ENCODE peak calls at places on chromosomes 1 and 21, in six cellular contexts. T is bronchial epithelial cell, J is sigmoid colon, H is WTC11, Z is CD14-positive monocyte, A is uterus. V is an unnamed sample.

GRCh38 chr1:107326823-107327445 is 186.1 kb downstream of the NTNG1 start:
- DNase-seq in A (no peak), H (no peak), Z (no peak), T (peak), J (no peak), V (no peak)

GRCh38 chr1:117857434-117857833 is 72.0 kb downstream of the GDAP2 start:
- DNase-seq in Z (no peak), H (no peak), A (no peak), T (peak), J (no peak), V (no peak)

GRCh38 chr1:11062965-11063401 is 3.2 kb upstream of the SRM start:
- DNase-seq in H (no peak), T (no peak), A (no peak), J (peak), Z (no peak), V (peak)

GRCh38 chr1:211830055-211830329 is 571 bp downstream of the LPGAT1 start:
- DNase-seq in J (no peak), A (no peak), H (no peak), Z (no peak), T (no peak), V (no peak)

GRCh38 chr1:228089520-228090380 is 7.2 kb downstream of the ARF1 start:
- DNase-seq in T (no peak), A (no peak), Z (no peak), H (no peak), J (peak), V (no peak)

GRCh38 chr1:149995927-149996326 is 14.6 kb downstream of the OTUD7B start:
- DNase-seq in H (no peak), T (peak), A (no peak), Z (no peak), J (no peak), V (no peak)

GRCh38 chr1:182430263-182431068 is 19.5 kb upstream of the RGSL1 start:
- DNase-seq in A (no peak), H (no peak), J (no peak), T (peak), Z (no peak), V (peak)

GRCh38 chr1:202086579-202087350 is 36.0 kb upstream of the GPR37L1 start:
- DNase-seq in H (peak), Z (no peak), J (no peak), A (no peak), T (no peak), V (no peak)

GRCh38 chr1:182784556-182785171 is 4.9 kb upstream of the NPL start:
- DNase-seq in Z (no peak), J (no peak), T (peak), H (no peak), A (peak), V (peak)

GRCh38 chr21:8989261-8989882 is 1532.0 kb upstream of the TPTE start:
- DNase-seq in H (no peak), J (no peak), A (no peak), Z (no peak), T (peak), V (no peak)

GRCh38 chr1:228163776-228164534 is 1.6 kb upstream of the IBA57 start:
- DNase-seq in J (no peak), H (no peak), Z (no peak), T (no peak), A (no peak), V (no peak)

GRCh38 chr21:36718951-36719501 is 20.1 kb downstream of the SIM2 start:
- DNase-seq in J (peak), H (no peak), T (no peak), A (no peak), Z (peak), V (no peak)

GRCh38 chr1:26277261-26277661 is 2.6 kb upstream of the SH3BGRL3 start:
- DNase-seq in A (no peak), H (no peak), T (peak), J (no peak), Z (no peak), V (no peak)

GRCh38 chr1:167651161-167651693 is 21.2 kb downstream of the RCSD1 start:
- DNase-seq in J (no peak), A (no peak), H (no peak), Z (no peak), T (no peak), V (no peak)

GRCh38 chr1:203271962-203272632 is 33.2 kb upstream of the BTG2 start:
- DNase-seq in Z (no peak), H (no peak), T (no peak), A (peak), J (no peak), V (no peak)

GRCh38 chr1:159141584-159142518 is 29.6 kb upstream of the CADM3 start:
- DNase-seq in H (peak), Z (no peak), J (no peak), T (no peak), A (no peak), V (no peak)

GRCh38 chr1:151534662-151535278 is 5.3 kb upstream of the TUFT1 start:
- DNase-seq in A (peak), T (peak), Z (peak), H (peak), J (peak), V (no peak)

GRCh38 chr1:167573035-167573434 is 19.5 kb upstream of the CREG1 start:
- DNase-seq in T (peak), A (no peak), H (no peak), J (no peak), Z (no peak), V (no peak)

GRCh38 chr1:80050085-80050484 is 1043.6 kb upstream of the ADGRL4 start:
- DNase-seq in H (no peak), A (no peak), T (no peak), J (no peak), Z (no peak), V (no peak)

GRCh38 chr1:21906173-21907078 is 30.7 kb downstream of the HSPG2 start:
- DNase-seq in H (no peak), A (peak), T (peak), Z (no peak), J (peak), V (no peak)

GRCh38 chr21:41219498-41220207 is 51.7 kb downstream of the BACE2 start:
- DNase-seq in T (peak), Z (no peak), J (no peak), A (no peak), H (no peak), V (no peak)

GRCh38 chr1:163128282-163128681 is 59.1 kb downstream of the RGS4 start:
- DNase-seq in J (no peak), A (no peak), Z (no peak), T (no peak), H (no peak), V (no peak)

GRCh38 chr1:29502901-29503300 is 266.6 kb downstream of the PTPRU start:
- DNase-seq in Z (no peak), A (no peak), H (no peak), J (peak), T (no peak), V (no peak)

GRCh38 chr1:5728956-5729355 is 263.3 kb downstream of the NPHP4 start:
- DNase-seq in T (no peak), A (no peak), Z (no peak), H (no peak), J (peak), V (no peak)

GRCh38 chr1:147225193-147225730 is at the start of gene FMO5:
- DNase-seq in J (peak), Z (peak), H (peak), T (peak), A (peak), V (no peak)

GRCh38 chr1:105137543-105138444 is 1388.1 kb downstream of the AMY1C start:
- DNase-seq in T (peak), H (peak), Z (no peak), J (no peak), A (no peak), V (no peak)

GRCh38 chr1:221987860-221988520 is 246.1 kb upstream of the DUSP10 start:
- DNase-seq in A (no peak), T (peak), H (no peak), Z (peak), J (no peak), V (peak)

GRCh38 chr1:20587639-20588017 is 1.3 kb upstream of the CDA start:
- DNase-seq in Z (peak), H (no peak), A (no peak), J (no peak), T (peak), V (no peak)

GRCh38 chr1:203612932-203613682 is 13.5 kb upstream of the ATP2B4 start:
- DNase-seq in A (no peak), Z (no peak), J (no peak), H (no peak), T (no peak), V (no peak)

GRCh38 chr1:3156936-3157335 is 87.9 kb downstream of the PRDM16 start:
- DNase-seq in A (no peak), T (no peak), H (no peak), Z (no peak), J (no peak), V (no peak)

GRCh38 chr1:207670192-207670591 is 25.3 kb downstream of the CR1L start:
- DNase-seq in H (no peak), Z (no peak), A (no peak), J (no peak), T (no peak), V (no peak)

DNA sequence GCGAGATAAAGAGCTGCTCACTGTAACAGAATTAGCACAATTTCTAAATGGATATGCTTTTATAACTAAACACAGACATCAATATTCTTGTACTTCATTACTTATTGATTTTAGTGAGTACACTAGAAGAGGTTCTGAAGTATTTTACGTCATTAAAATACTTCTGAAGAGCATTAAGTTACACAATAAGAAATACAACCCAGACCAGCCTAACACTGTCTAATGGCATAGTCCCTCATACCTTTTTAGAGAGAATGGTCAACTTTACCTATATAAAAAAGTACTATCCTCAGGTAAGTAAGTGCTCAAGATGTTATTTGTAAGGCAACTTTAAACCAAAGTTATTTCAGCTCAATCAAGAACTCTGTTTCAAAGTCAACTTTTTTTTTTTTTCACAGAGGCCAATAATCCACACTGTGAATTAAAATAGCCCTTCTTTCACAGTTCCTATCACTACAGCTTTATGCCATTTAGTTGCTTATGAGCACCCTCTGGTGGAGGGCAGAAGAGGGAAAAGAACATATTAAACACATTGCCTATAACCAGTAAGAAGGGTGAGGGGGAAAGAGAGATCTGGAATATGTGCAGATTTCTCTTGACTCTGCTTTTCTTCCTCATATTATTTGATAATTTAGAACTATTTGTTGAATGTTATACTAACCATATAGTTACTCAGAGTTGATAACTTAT is 182.1 kb upstream of the DMRTA2 start:
- DNase-seq in T (peak), Z (no peak), A (no peak), J (no peak), H (peak), V (no peak)
- TF ChIP-seq CTCF in T (peak), Z (peak), A (no peak), J (no peak), H (no peak), V (peak)

DNA sequence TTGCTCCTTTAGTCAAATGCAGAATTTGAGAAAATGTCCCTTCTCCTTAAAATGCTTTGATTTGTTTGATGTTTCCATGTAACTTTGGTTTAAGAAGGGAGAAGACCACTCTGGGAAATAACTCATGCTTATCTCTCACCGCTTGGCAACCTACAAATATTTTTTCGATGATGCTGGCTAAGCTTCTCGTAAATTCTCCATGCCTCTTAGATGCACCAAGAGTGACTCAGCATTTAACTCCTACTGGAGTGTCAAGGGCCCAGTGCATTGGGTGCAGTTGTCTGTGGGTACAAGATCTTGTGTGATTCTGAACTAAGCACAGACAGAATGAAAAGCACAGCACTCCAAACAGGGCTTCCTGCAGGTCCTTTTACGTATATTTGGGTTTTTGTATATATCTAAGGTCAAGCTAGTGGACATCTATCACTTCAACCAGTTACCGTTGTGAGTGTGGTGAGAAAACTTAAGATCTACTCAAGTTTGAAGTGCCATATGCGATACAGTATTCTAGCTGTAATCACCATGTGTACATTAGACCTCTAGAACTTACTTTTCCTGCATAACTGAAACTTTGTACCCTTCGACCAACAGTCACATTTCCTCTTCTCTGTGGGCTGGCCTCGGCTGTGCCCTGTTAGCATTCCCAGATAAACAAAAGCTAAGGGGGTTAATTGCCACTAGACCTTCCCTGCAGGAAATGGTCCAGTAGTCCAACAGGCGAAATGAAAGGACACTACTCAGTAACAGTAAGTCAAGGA is 55.8 kb downstream of the COL18A1 start:
- DNase-seq in H (no peak), A (no peak), T (peak), J (no peak), Z (peak), V (no peak)
- TF ChIP-seq CTCF in H (no peak), A (no peak), T (no peak), J (no peak), Z (no peak), V (no peak)

DNA sequence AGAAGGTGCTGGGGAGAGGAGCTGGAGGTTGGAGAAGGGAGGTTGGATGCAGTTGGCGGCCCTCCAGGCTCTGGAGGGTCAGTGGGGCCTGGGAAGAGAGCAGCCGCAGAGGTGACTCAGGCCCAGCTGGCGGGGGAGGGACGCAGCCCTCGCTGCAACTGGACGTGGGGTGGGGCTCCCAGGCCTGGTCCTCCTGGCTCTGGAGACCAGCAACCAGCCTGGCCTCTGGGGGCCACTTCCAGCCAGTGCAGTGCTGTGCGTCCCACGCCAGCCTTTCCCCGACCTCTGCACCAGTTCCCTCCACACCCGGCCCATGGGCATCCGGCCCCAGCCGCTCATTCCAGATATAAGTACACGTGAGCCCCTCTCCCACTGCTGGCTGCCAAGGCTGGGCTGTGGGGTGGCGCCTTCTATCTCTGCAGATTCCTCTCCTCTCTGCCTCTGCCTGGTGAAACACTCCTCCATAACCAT is 38.0 kb upstream of the COL18A1 start:
- DNase-seq in T (no peak), A (peak), Z (no peak), H (no peak), J (peak), V (no peak)
- TF ChIP-seq CTCF in T (no peak), A (no peak), Z (no peak), H (no peak), J (no peak), V (no peak)

GRCh38 chr1:175377394-175377793 is 184.8 kb upstream of the KIAA0040 start:
- DNase-seq in H (no peak), Z (no peak), J (no peak), T (no peak), A (no peak), V (no peak)

GRCh38 chr1:175373786-175374623 is 181.4 kb upstream of the KIAA0040 start:
- DNase-seq in A (no peak), T (peak), J (no peak), Z (no peak), H (peak), V (peak)

DNA sequence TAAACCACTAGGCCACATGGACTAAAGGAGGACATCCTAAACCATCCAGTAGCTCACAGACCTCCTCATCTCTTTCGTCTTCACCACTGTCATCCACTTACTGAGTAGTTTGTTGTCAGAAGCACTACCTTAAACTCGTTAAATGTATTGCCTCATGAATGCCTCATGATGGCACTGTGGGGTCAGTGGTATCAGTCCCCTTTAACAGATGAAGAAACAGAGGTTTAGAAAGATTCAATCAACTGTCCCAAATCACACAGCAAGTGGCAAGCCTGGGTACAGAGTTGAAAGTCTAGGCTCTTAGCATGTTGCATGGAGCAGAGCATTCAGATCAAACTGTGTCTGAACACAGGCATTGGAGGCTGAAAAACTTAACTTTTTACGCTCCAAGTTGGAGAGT is 183.6 kb upstream of the KIAA0040 start:
- DNase-seq in H (no peak), A (no peak), Z (no peak), J (no peak), T (peak), V (no peak)
- TF ChIP-seq CTCF in H (peak), A (no peak), Z (no peak), J (no peak), T (no peak), V (peak)

V was measured in HL-60.